ENCODE peak calls at places on chromosomes 7 and 10, in seven cellular contexts. One of them, this sample, is unnamed.
A peak's percentile ranks its signal among the peaks of the same experiment; 100 is the strongest.

GRCh38 chr10:127935115-127935561 is 28.2 kb downstream of the PTPRE start:
- ATAC-seq in naive thymus-derived CD8-positive, alpha-beta T cell: no peak
- ATAC-seq in activated naive CD8-positive, alpha-beta T cell treated with anti-CD3 and anti-CD28 coated beads, Interleukin-2, amount 10 ng/mL, durations not matched to agents 7 days and 5 days: no peak
- ATAC-seq in pancreas: no peak
- ATAC-seq in psoas muscle: peak; percentile 80
- ATAC-seq in heart right ventricle: no peak
- ATAC-seq in Panc1: no peak
- ATAC-seq in this sample: peak; percentile 17

GRCh38 chr10:59803714-59804113 is 50.5 kb upstream of the MRLN start:
- ATAC-seq in naive thymus-derived CD8-positive, alpha-beta T cell: no peak
- ATAC-seq in activated naive CD8-positive, alpha-beta T cell treated with anti-CD3 and anti-CD28 coated beads, Interleukin-2, amount 10 ng/mL, durations not matched to agents 7 days and 5 days: no peak
- ATAC-seq in pancreas: peak; percentile 38
- ATAC-seq in psoas muscle: no peak
- ATAC-seq in heart right ventricle: no peak
- ATAC-seq in Panc1: no peak
- ATAC-seq in this sample: no peak

GRCh38 chr10:61994404-61995031 is 93.0 kb downstream of the ARID5B start:
- ATAC-seq in naive thymus-derived CD8-positive, alpha-beta T cell: no peak
- ATAC-seq in activated naive CD8-positive, alpha-beta T cell treated with anti-CD3 and anti-CD28 coated beads, Interleukin-2, amount 10 ng/mL, durations not matched to agents 7 days and 5 days: no peak
- ATAC-seq in pancreas: no peak
- ATAC-seq in psoas muscle: no peak
- ATAC-seq in heart right ventricle: no peak
- ATAC-seq in Panc1: no peak
- ATAC-seq in this sample: peak; percentile 43

GRCh38 chr7:104621332-104621731 is 292.9 kb downstream of the LHFPL3 start:
- ATAC-seq in naive thymus-derived CD8-positive, alpha-beta T cell: no peak
- ATAC-seq in activated naive CD8-positive, alpha-beta T cell treated with anti-CD3 and anti-CD28 coated beads, Interleukin-2, amount 10 ng/mL, durations not matched to agents 7 days and 5 days: no peak
- ATAC-seq in pancreas: no peak
- ATAC-seq in psoas muscle: no peak
- ATAC-seq in heart right ventricle: no peak
- ATAC-seq in Panc1: no peak
- ATAC-seq in this sample: no peak

GRCh38 chr7:101518348-101518747 is 110.7 kb downstream of the MYL10 start:
- ATAC-seq in naive thymus-derived CD8-positive, alpha-beta T cell: no peak
- ATAC-seq in activated naive CD8-positive, alpha-beta T cell treated with anti-CD3 and anti-CD28 coated beads, Interleukin-2, amount 10 ng/mL, durations not matched to agents 7 days and 5 days: no peak
- ATAC-seq in pancreas: no peak
- ATAC-seq in psoas muscle: no peak
- ATAC-seq in heart right ventricle: no peak
- ATAC-seq in Panc1: no peak
- ATAC-seq in this sample: no peak

GRCh38 chr7:83469076-83469475 is 179.9 kb downstream of the SEMA3E start:
- ATAC-seq in naive thymus-derived CD8-positive, alpha-beta T cell: no peak
- ATAC-seq in activated naive CD8-positive, alpha-beta T cell treated with anti-CD3 and anti-CD28 coated beads, Interleukin-2, amount 10 ng/mL, durations not matched to agents 7 days and 5 days: no peak
- ATAC-seq in pancreas: no peak
- ATAC-seq in psoas muscle: no peak
- ATAC-seq in heart right ventricle: no peak
- ATAC-seq in Panc1: peak; percentile 56
- ATAC-seq in this sample: no peak

GRCh38 chr10:46992794-46993552 is 81.7 kb downstream of the PTPN20 start:
- ATAC-seq in naive thymus-derived CD8-positive, alpha-beta T cell: no peak
- ATAC-seq in activated naive CD8-positive, alpha-beta T cell treated with anti-CD3 and anti-CD28 coated beads, Interleukin-2, amount 10 ng/mL, durations not matched to agents 7 days and 5 days: no peak
- ATAC-seq in pancreas: peak; percentile 74
- ATAC-seq in psoas muscle: peak; percentile 77
- ATAC-seq in heart right ventricle: peak; percentile 55
- ATAC-seq in Panc1: peak; percentile 91
- ATAC-seq in this sample: peak; percentile 46

GRCh38 chr10:114849674-114850073 is 28.1 kb downstream of the FHIP2A start:
- ATAC-seq in naive thymus-derived CD8-positive, alpha-beta T cell: no peak
- ATAC-seq in activated naive CD8-positive, alpha-beta T cell treated with anti-CD3 and anti-CD28 coated beads, Interleukin-2, amount 10 ng/mL, durations not matched to agents 7 days and 5 days: no peak
- ATAC-seq in pancreas: no peak
- ATAC-seq in psoas muscle: no peak
- ATAC-seq in heart right ventricle: no peak
- ATAC-seq in Panc1: no peak
- ATAC-seq in this sample: no peak

GRCh38 chr7:88789480-88790064 is 6.0 kb downstream of the TEX47 start:
- ATAC-seq in naive thymus-derived CD8-positive, alpha-beta T cell: no peak
- ATAC-seq in activated naive CD8-positive, alpha-beta T cell treated with anti-CD3 and anti-CD28 coated beads, Interleukin-2, amount 10 ng/mL, durations not matched to agents 7 days and 5 days: no peak
- ATAC-seq in pancreas: peak; percentile 59
- ATAC-seq in psoas muscle: no peak
- ATAC-seq in heart right ventricle: no peak
- ATAC-seq in Panc1: no peak
- ATAC-seq in this sample: no peak

GRCh38 chr7:150341263-150342118 is at the start of gene RARRES2:
- ATAC-seq in naive thymus-derived CD8-positive, alpha-beta T cell: no peak
- ATAC-seq in activated naive CD8-positive, alpha-beta T cell treated with anti-CD3 and anti-CD28 coated beads, Interleukin-2, amount 10 ng/mL, durations not matched to agents 7 days and 5 days: no peak
- ATAC-seq in pancreas: peak; percentile 49
- ATAC-seq in psoas muscle: peak; percentile 39
- ATAC-seq in heart right ventricle: peak; percentile 82
- ATAC-seq in Panc1: no peak
- ATAC-seq in this sample: no peak

GRCh38 chr10:1247598-1248261 is 191.5 kb downstream of the WDR37 start:
- ATAC-seq in naive thymus-derived CD8-positive, alpha-beta T cell: no peak
- ATAC-seq in activated naive CD8-positive, alpha-beta T cell treated with anti-CD3 and anti-CD28 coated beads, Interleukin-2, amount 10 ng/mL, durations not matched to agents 7 days and 5 days: no peak
- ATAC-seq in pancreas: no peak
- ATAC-seq in psoas muscle: no peak
- ATAC-seq in heart right ventricle: no peak
- ATAC-seq in Panc1: no peak
- ATAC-seq in this sample: no peak

GRCh38 chr7:47293884-47294568 is 287.9 kb downstream of the TNS3 start:
- ATAC-seq in naive thymus-derived CD8-positive, alpha-beta T cell: no peak
- ATAC-seq in activated naive CD8-positive, alpha-beta T cell treated with anti-CD3 and anti-CD28 coated beads, Interleukin-2, amount 10 ng/mL, durations not matched to agents 7 days and 5 days: no peak
- ATAC-seq in pancreas: peak; percentile 43
- ATAC-seq in psoas muscle: peak; percentile 59
- ATAC-seq in heart right ventricle: peak; percentile 52
- ATAC-seq in Panc1: no peak
- ATAC-seq in this sample: no peak

GRCh38 chr7:41699532-41699931 is 3.4 kb downstream of the INHBA start:
- ATAC-seq in naive thymus-derived CD8-positive, alpha-beta T cell: no peak
- ATAC-seq in activated naive CD8-positive, alpha-beta T cell treated with anti-CD3 and anti-CD28 coated beads, Interleukin-2, amount 10 ng/mL, durations not matched to agents 7 days and 5 days: no peak
- ATAC-seq in pancreas: no peak
- ATAC-seq in psoas muscle: peak; percentile 30
- ATAC-seq in heart right ventricle: no peak
- ATAC-seq in Panc1: no peak
- ATAC-seq in this sample: no peak

GRCh38 chr7:96217147-96217546 is 104.8 kb downstream of the SLC25A13 start:
- ATAC-seq in naive thymus-derived CD8-positive, alpha-beta T cell: no peak
- ATAC-seq in activated naive CD8-positive, alpha-beta T cell treated with anti-CD3 and anti-CD28 coated beads, Interleukin-2, amount 10 ng/mL, durations not matched to agents 7 days and 5 days: no peak
- ATAC-seq in pancreas: no peak
- ATAC-seq in psoas muscle: no peak
- ATAC-seq in heart right ventricle: no peak
- ATAC-seq in Panc1: no peak
- ATAC-seq in this sample: no peak

GRCh38 chr7:7795736-7796135 is 77.3 kb upstream of the RPA3 start:
- ATAC-seq in naive thymus-derived CD8-positive, alpha-beta T cell: no peak
- ATAC-seq in activated naive CD8-positive, alpha-beta T cell treated with anti-CD3 and anti-CD28 coated beads, Interleukin-2, amount 10 ng/mL, durations not matched to agents 7 days and 5 days: no peak
- ATAC-seq in pancreas: no peak
- ATAC-seq in psoas muscle: no peak
- ATAC-seq in heart right ventricle: no peak
- ATAC-seq in Panc1: peak; percentile 83
- ATAC-seq in this sample: peak; percentile 59

GRCh38 chr7:2864999-2865670 is 21.0 kb upstream of the GNA12 start:
- ATAC-seq in naive thymus-derived CD8-positive, alpha-beta T cell: peak; percentile 61
- ATAC-seq in activated naive CD8-positive, alpha-beta T cell treated with anti-CD3 and anti-CD28 coated beads, Interleukin-2, amount 10 ng/mL, durations not matched to agents 7 days and 5 days: no peak
- ATAC-seq in pancreas: no peak
- ATAC-seq in psoas muscle: no peak
- ATAC-seq in heart right ventricle: peak; percentile 10
- ATAC-seq in Panc1: no peak
- ATAC-seq in this sample: peak; percentile 46

GRCh38 chr10:7179536-7179935 is 231.3 kb downstream of the SFMBT2 start:
- ATAC-seq in naive thymus-derived CD8-positive, alpha-beta T cell: no peak
- ATAC-seq in activated naive CD8-positive, alpha-beta T cell treated with anti-CD3 and anti-CD28 coated beads, Interleukin-2, amount 10 ng/mL, durations not matched to agents 7 days and 5 days: no peak
- ATAC-seq in pancreas: no peak
- ATAC-seq in psoas muscle: no peak
- ATAC-seq in heart right ventricle: no peak
- ATAC-seq in Panc1: no peak
- ATAC-seq in this sample: no peak

GRCh38 chr10:103936022-103936421 is 18.0 kb upstream of the STN1 start:
- ATAC-seq in naive thymus-derived CD8-positive, alpha-beta T cell: no peak
- ATAC-seq in activated naive CD8-positive, alpha-beta T cell treated with anti-CD3 and anti-CD28 coated beads, Interleukin-2, amount 10 ng/mL, durations not matched to agents 7 days and 5 days: no peak
- ATAC-seq in pancreas: no peak
- ATAC-seq in psoas muscle: no peak
- ATAC-seq in heart right ventricle: no peak
- ATAC-seq in Panc1: no peak
- ATAC-seq in this sample: no peak

GRCh38 chr7:137592232-137592896 is 248.8 kb upstream of the PTN start:
- ATAC-seq in naive thymus-derived CD8-positive, alpha-beta T cell: no peak
- ATAC-seq in activated naive CD8-positive, alpha-beta T cell treated with anti-CD3 and anti-CD28 coated beads, Interleukin-2, amount 10 ng/mL, durations not matched to agents 7 days and 5 days: no peak
- ATAC-seq in pancreas: peak; percentile 43
- ATAC-seq in psoas muscle: no peak
- ATAC-seq in heart right ventricle: peak; percentile 73
- ATAC-seq in Panc1: peak; percentile 91
- ATAC-seq in this sample: peak; percentile 80

GRCh38 chr7:23470290-23471089 is at the start of gene IGF2BP3:
- ATAC-seq in naive thymus-derived CD8-positive, alpha-beta T cell: no peak
- ATAC-seq in activated naive CD8-positive, alpha-beta T cell treated with anti-CD3 and anti-CD28 coated beads, Interleukin-2, amount 10 ng/mL, durations not matched to agents 7 days and 5 days: no peak
- ATAC-seq in pancreas: no peak
- ATAC-seq in psoas muscle: no peak
- ATAC-seq in heart right ventricle: no peak
- ATAC-seq in Panc1: peak; percentile 49
- ATAC-seq in this sample: no peak

GRCh38 chr10:32169556-32169955 is 113.3 kb upstream of the KIF5B start:
- ATAC-seq in naive thymus-derived CD8-positive, alpha-beta T cell: no peak
- ATAC-seq in activated naive CD8-positive, alpha-beta T cell treated with anti-CD3 and anti-CD28 coated beads, Interleukin-2, amount 10 ng/mL, durations not matched to agents 7 days and 5 days: no peak
- ATAC-seq in pancreas: peak; percentile 72
- ATAC-seq in psoas muscle: peak; percentile 48
- ATAC-seq in heart right ventricle: peak; percentile 51
- ATAC-seq in Panc1: no peak
- ATAC-seq in this sample: no peak

GRCh38 chr7:6092953-6093354 is 61.8 kb downstream of the ANKRD61 start:
- ATAC-seq in naive thymus-derived CD8-positive, alpha-beta T cell: no peak
- ATAC-seq in activated naive CD8-positive, alpha-beta T cell treated with anti-CD3 and anti-CD28 coated beads, Interleukin-2, amount 10 ng/mL, durations not matched to agents 7 days and 5 days: no peak
- ATAC-seq in pancreas: no peak
- ATAC-seq in psoas muscle: no peak
- ATAC-seq in heart right ventricle: no peak
- ATAC-seq in Panc1: peak; percentile 57
- ATAC-seq in this sample: no peak

GRCh38 chr10:124069341-124069740 is 24.1 kb downstream of the CHST15 start:
- ATAC-seq in naive thymus-derived CD8-positive, alpha-beta T cell: no peak
- ATAC-seq in activated naive CD8-positive, alpha-beta T cell treated with anti-CD3 and anti-CD28 coated beads, Interleukin-2, amount 10 ng/mL, durations not matched to agents 7 days and 5 days: no peak
- ATAC-seq in pancreas: no peak
- ATAC-seq in psoas muscle: no peak
- ATAC-seq in heart right ventricle: no peak
- ATAC-seq in Panc1: no peak
- ATAC-seq in this sample: peak; percentile 37

GRCh38 chr7:143974457-143974856 is 19.8 kb downstream of the OR2F1 start:
- ATAC-seq in naive thymus-derived CD8-positive, alpha-beta T cell: no peak
- ATAC-seq in activated naive CD8-positive, alpha-beta T cell treated with anti-CD3 and anti-CD28 coated beads, Interleukin-2, amount 10 ng/mL, durations not matched to agents 7 days and 5 days: no peak
- ATAC-seq in pancreas: no peak
- ATAC-seq in psoas muscle: no peak
- ATAC-seq in heart right ventricle: no peak
- ATAC-seq in Panc1: no peak
- ATAC-seq in this sample: no peak

GRCh38 chr10:48454302-48455054 is 148.0 kb downstream of the MAPK8 start:
- ATAC-seq in naive thymus-derived CD8-positive, alpha-beta T cell: no peak
- ATAC-seq in activated naive CD8-positive, alpha-beta T cell treated with anti-CD3 and anti-CD28 coated beads, Interleukin-2, amount 10 ng/mL, durations not matched to agents 7 days and 5 days: no peak
- ATAC-seq in pancreas: peak; percentile 23
- ATAC-seq in psoas muscle: no peak
- ATAC-seq in heart right ventricle: no peak
- ATAC-seq in Panc1: peak; percentile 35
- ATAC-seq in this sample: no peak

GRCh38 chr10:50250058-50250854 is 1.1 kb downstream of the ASAH2 start:
- ATAC-seq in naive thymus-derived CD8-positive, alpha-beta T cell: no peak
- ATAC-seq in activated naive CD8-positive, alpha-beta T cell treated with anti-CD3 and anti-CD28 coated beads, Interleukin-2, amount 10 ng/mL, durations not matched to agents 7 days and 5 days: no peak
- ATAC-seq in pancreas: no peak
- ATAC-seq in psoas muscle: no peak
- ATAC-seq in heart right ventricle: no peak
- ATAC-seq in Panc1: no peak
- ATAC-seq in this sample: no peak

GRCh38 chr7:15954671-15955354 is 268.3 kb upstream of the MEOX2 start:
- ATAC-seq in naive thymus-derived CD8-positive, alpha-beta T cell: no peak
- ATAC-seq in activated naive CD8-positive, alpha-beta T cell treated with anti-CD3 and anti-CD28 coated beads, Interleukin-2, amount 10 ng/mL, durations not matched to agents 7 days and 5 days: no peak
- ATAC-seq in pancreas: no peak
- ATAC-seq in psoas muscle: no peak
- ATAC-seq in heart right ventricle: peak; percentile 28
- ATAC-seq in Panc1: no peak
- ATAC-seq in this sample: no peak

GRCh38 chr10:74109452-74109851 is 41.2 kb downstream of the AP3M1 start:
- ATAC-seq in naive thymus-derived CD8-positive, alpha-beta T cell: no peak
- ATAC-seq in activated naive CD8-positive, alpha-beta T cell treated with anti-CD3 and anti-CD28 coated beads, Interleukin-2, amount 10 ng/mL, durations not matched to agents 7 days and 5 days: no peak
- ATAC-seq in pancreas: no peak
- ATAC-seq in psoas muscle: no peak
- ATAC-seq in heart right ventricle: no peak
- ATAC-seq in Panc1: no peak
- ATAC-seq in this sample: no peak

GRCh38 chr10:66823301-66823700 is 102.5 kb upstream of the LRRTM3 start:
- ATAC-seq in naive thymus-derived CD8-positive, alpha-beta T cell: no peak
- ATAC-seq in activated naive CD8-positive, alpha-beta T cell treated with anti-CD3 and anti-CD28 coated beads, Interleukin-2, amount 10 ng/mL, durations not matched to agents 7 days and 5 days: no peak
- ATAC-seq in pancreas: no peak
- ATAC-seq in psoas muscle: no peak
- ATAC-seq in heart right ventricle: no peak
- ATAC-seq in Panc1: no peak
- ATAC-seq in this sample: no peak

GRCh38 chr7:42175834-42176745 is 60.9 kb downstream of the GLI3 start:
- ATAC-seq in naive thymus-derived CD8-positive, alpha-beta T cell: no peak
- ATAC-seq in activated naive CD8-positive, alpha-beta T cell treated with anti-CD3 and anti-CD28 coated beads, Interleukin-2, amount 10 ng/mL, durations not matched to agents 7 days and 5 days: no peak
- ATAC-seq in pancreas: no peak
- ATAC-seq in psoas muscle: no peak
- ATAC-seq in heart right ventricle: no peak
- ATAC-seq in Panc1: no peak
- ATAC-seq in this sample: peak; percentile 41

GRCh38 chr7:116978006-116978405 is 24.7 kb downstream of the ST7 start:
- ATAC-seq in naive thymus-derived CD8-positive, alpha-beta T cell: no peak
- ATAC-seq in activated naive CD8-positive, alpha-beta T cell treated with anti-CD3 and anti-CD28 coated beads, Interleukin-2, amount 10 ng/mL, durations not matched to agents 7 days and 5 days: no peak
- ATAC-seq in pancreas: no peak
- ATAC-seq in psoas muscle: no peak
- ATAC-seq in heart right ventricle: no peak
- ATAC-seq in Panc1: no peak
- ATAC-seq in this sample: no peak

GRCh38 chr7:22944506-22944905 is 69.4 kb downstream of the HYCC1 start:
- ATAC-seq in naive thymus-derived CD8-positive, alpha-beta T cell: no peak
- ATAC-seq in activated naive CD8-positive, alpha-beta T cell treated with anti-CD3 and anti-CD28 coated beads, Interleukin-2, amount 10 ng/mL, durations not matched to agents 7 days and 5 days: no peak
- ATAC-seq in pancreas: no peak
- ATAC-seq in psoas muscle: no peak
- ATAC-seq in heart right ventricle: no peak
- ATAC-seq in Panc1: no peak
- ATAC-seq in this sample: no peak

GRCh38 chr10:103853428-103854264 is 1.7 kb downstream of the SH3PXD2A start:
- ATAC-seq in naive thymus-derived CD8-positive, alpha-beta T cell: no peak
- ATAC-seq in activated naive CD8-positive, alpha-beta T cell treated with anti-CD3 and anti-CD28 coated beads, Interleukin-2, amount 10 ng/mL, durations not matched to agents 7 days and 5 days: no peak
- ATAC-seq in pancreas: no peak
- ATAC-seq in psoas muscle: no peak
- ATAC-seq in heart right ventricle: no peak
- ATAC-seq in Panc1: no peak
- ATAC-seq in this sample: no peak

GRCh38 chr10:63765126-63765525 is 243.9 kb downstream of the REEP3 start:
- ATAC-seq in naive thymus-derived CD8-positive, alpha-beta T cell: no peak
- ATAC-seq in activated naive CD8-positive, alpha-beta T cell treated with anti-CD3 and anti-CD28 coated beads, Interleukin-2, amount 10 ng/mL, durations not matched to agents 7 days and 5 days: no peak
- ATAC-seq in pancreas: no peak
- ATAC-seq in psoas muscle: no peak
- ATAC-seq in heart right ventricle: no peak
- ATAC-seq in Panc1: no peak
- ATAC-seq in this sample: no peak

GRCh38 chr10:98373691-98374090 is 41.3 kb downstream of the PYROXD2 start:
- ATAC-seq in naive thymus-derived CD8-positive, alpha-beta T cell: no peak
- ATAC-seq in activated naive CD8-positive, alpha-beta T cell treated with anti-CD3 and anti-CD28 coated beads, Interleukin-2, amount 10 ng/mL, durations not matched to agents 7 days and 5 days: no peak
- ATAC-seq in pancreas: no peak
- ATAC-seq in psoas muscle: no peak
- ATAC-seq in heart right ventricle: no peak
- ATAC-seq in Panc1: no peak
- ATAC-seq in this sample: no peak

GRCh38 chr7:158473238-158473637 is 114.4 kb downstream of the PTPRN2 start:
- ATAC-seq in naive thymus-derived CD8-positive, alpha-beta T cell: no peak
- ATAC-seq in activated naive CD8-positive, alpha-beta T cell treated with anti-CD3 and anti-CD28 coated beads, Interleukin-2, amount 10 ng/mL, durations not matched to agents 7 days and 5 days: no peak
- ATAC-seq in pancreas: no peak
- ATAC-seq in psoas muscle: no peak
- ATAC-seq in heart right ventricle: no peak
- ATAC-seq in Panc1: no peak
- ATAC-seq in this sample: no peak

GRCh38 chr7:117020605-117021002 is 67.3 kb downstream of the ST7 start:
- ATAC-seq in naive thymus-derived CD8-positive, alpha-beta T cell: no peak
- ATAC-seq in activated naive CD8-positive, alpha-beta T cell treated with anti-CD3 and anti-CD28 coated beads, Interleukin-2, amount 10 ng/mL, durations not matched to agents 7 days and 5 days: no peak
- ATAC-seq in pancreas: peak; percentile 14
- ATAC-seq in psoas muscle: no peak
- ATAC-seq in heart right ventricle: peak; percentile 8
- ATAC-seq in Panc1: no peak
- ATAC-seq in this sample: no peak

GRCh38 chr7:149887311-149887710 is 13.5 kb downstream of the ATP6V0E2 start:
- ATAC-seq in naive thymus-derived CD8-positive, alpha-beta T cell: no peak
- ATAC-seq in activated naive CD8-positive, alpha-beta T cell treated with anti-CD3 and anti-CD28 coated beads, Interleukin-2, amount 10 ng/mL, durations not matched to agents 7 days and 5 days: no peak
- ATAC-seq in pancreas: no peak
- ATAC-seq in psoas muscle: no peak
- ATAC-seq in heart right ventricle: no peak
- ATAC-seq in Panc1: no peak
- ATAC-seq in this sample: no peak